ENCODE peak calls at places on chromosome 10, in seven cellular contexts. T is upper lobe of right lung; V is CD4-positive, CD25-positive, alpha-beta regulatory T cell; Y is left ventricle myocardium inferior; W is left lung; O is hepatocyte; X is IMR-90. K is an unnamed sample. For H3K36me3, the result is how much of the 10 kb centered on the place peaks cover.

GRCh38 chr10:11454958-11455566 is 156.4 kb downstream of the USP6NL start:
- DNase-seq in Y (no peak), W (no peak), X (no peak), V (no peak), O (no peak), T (no peak), K (no peak)

GRCh38 chr10:102611514-102612095 is 32.7 kb upstream of the TRIM8 start:
- DNase-seq in X (peak), W (no peak), Y (no peak), V (no peak), T (no peak), O (no peak), K (no peak)

GRCh38 chr10:117168135-117168674 is 29.1 kb upstream of the KCNK18 start:
- DNase-seq in Y (peak), X (peak), O (peak), V (peak), W (peak), T (peak), K (no peak)

GRCh38 chr10:114489521-114490310 is 85.4 kb upstream of the AFAP1L2 start:
- DNase-seq in O (no peak), T (no peak), V (no peak), Y (no peak), W (no peak), X (no peak), K (no peak)

GRCh38 chr10:23912884-23913401 is 296.0 kb upstream of the KIAA1217 start:
- DNase-seq in X (no peak), T (no peak), V (no peak), W (no peak), Y (no peak), O (no peak), K (no peak)

GRCh38 chr10:1153253-1153763 is 97.1 kb downstream of the WDR37 start:
- DNase-seq in V (no peak), T (no peak), O (no peak), X (no peak), Y (no peak), W (no peak), K (no peak)

GRCh38 chr10:13712799-13713581 is 126.2 kb downstream of the PRPF18 start:
- DNase-seq in V (no peak), X (peak), Y (peak), O (peak), T (peak), W (peak), K (peak)

GRCh38 chr10:59557052-59557451 is 152.6 kb downstream of the SLC16A9 start:
- DNase-seq in W (no peak), T (no peak), Y (no peak), O (no peak), X (no peak), V (no peak), K (no peak)

GRCh38 chr10:71333154-71333887 is 14.3 kb downstream of the SLC29A3 start:
- DNase-seq in O (no peak), W (peak), T (peak), X (no peak), V (no peak), Y (no peak), K (no peak)

GRCh38 chr10:15209827-15210509 is 41.5 kb upstream of the NMT2 start:
- DNase-seq in O (peak), W (peak), Y (peak), X (peak), T (peak), V (peak), K (peak)

GRCh38 chr10:628386-629045 is 61.0 kb downstream of the DIP2C start:
- DNase-seq in W (no peak), O (no peak), Y (no peak), T (peak), V (no peak), X (no peak), K (no peak)

GRCh38 chr10:104109908-104110662 is 11.9 kb upstream of the SFR1 start:
- DNase-seq in X (peak), Y (no peak), T (no peak), V (no peak), W (no peak), O (peak), K (no peak)

GRCh38 chr10:97969538-97969937 is 60.9 kb downstream of the CRTAC1 start:
- DNase-seq in W (no peak), V (no peak), O (no peak), X (no peak), T (no peak), Y (no peak), K (no peak)

GRCh38 chr10:47410862-47411261 is 26.8 kb upstream of the ZNF488 start:
- DNase-seq in X (no peak), O (no peak), W (no peak), Y (no peak), T (no peak), V (no peak), K (no peak)

GRCh38 chr10:65234261-65234660 is 1691.6 kb upstream of the LRRTM3 start:
- DNase-seq in V (no peak), T (no peak), O (no peak), Y (no peak), X (no peak), W (no peak), K (no peak)

GRCh38 chr10:72630144-72630543 is 4.3 kb upstream of the MICU1 start:
- DNase-seq in V (no peak), O (no peak), Y (no peak), X (no peak), T (no peak), W (no peak), K (no peak)

GRCh38 chr10:95308389-95309302 is 17.8 kb upstream of the PDLIM1 start:
- DNase-seq in O (peak), V (no peak), T (peak), W (peak), X (peak), Y (peak), K (no peak)

DNA sequence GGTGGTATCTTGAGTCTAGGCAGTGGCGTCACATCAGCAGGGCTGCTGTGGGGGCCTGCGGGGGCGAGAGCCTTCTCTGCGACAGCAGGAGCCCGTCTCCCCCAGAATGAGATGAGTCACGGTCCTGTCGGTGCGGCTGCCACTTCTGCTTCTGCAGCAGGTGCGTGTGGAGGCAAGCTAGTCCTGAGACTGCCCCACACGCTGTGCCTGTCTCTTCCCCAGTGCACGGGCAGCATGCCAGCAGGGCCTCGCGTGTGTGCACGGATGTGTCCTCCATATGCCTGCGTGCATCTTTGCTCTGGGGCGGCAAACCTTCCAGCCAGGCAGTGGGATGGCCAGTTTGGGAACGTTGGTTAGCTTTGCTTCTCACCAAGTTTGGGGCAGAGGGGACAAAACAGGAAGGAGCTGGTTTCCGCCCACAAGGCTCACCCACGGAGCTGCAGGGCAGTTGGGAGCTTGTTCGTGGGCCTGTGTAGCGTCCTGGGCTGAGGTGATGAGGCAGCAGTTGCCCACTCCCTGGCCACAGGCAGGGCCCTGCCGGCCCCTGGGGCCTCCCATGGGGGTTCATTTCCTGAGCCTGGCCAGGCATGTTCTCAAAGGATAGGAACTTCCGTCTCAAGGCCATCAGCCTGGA is 60.8 kb upstream of the PPIF start:
- DNase-seq in W (peak), V (peak), Y (peak), O (no peak), T (peak), X (peak), K (peak)
- H3K36me3 ChIP-seq in W (under half), V (under half), Y (under half), O (under half), T (under half), X (half or more), K (under half)

GRCh38 chr10:61984803-61985418 is 83.4 kb downstream of the ARID5B start:
- DNase-seq in O (no peak), V (no peak), Y (no peak), T (no peak), X (no peak), W (no peak), K (no peak)
- H3K27ac ChIP-seq in O (no peak), V (peak), Y (no peak), T (no peak), X (no peak), W (no peak), K (no peak)

GRCh38 chr10:28554952-28555351 is 22.0 kb downstream of the WAC start:
- DNase-seq in Y (no peak), X (no peak), T (no peak), V (no peak), W (no peak), O (no peak), K (no peak)

GRCh38 chr10:28553963-28554362 is 21.0 kb downstream of the WAC start:
- DNase-seq in V (no peak), X (no peak), W (no peak), T (no peak), Y (no peak), O (no peak), K (no peak)

GRCh38 chr10:28551086-28551485 is 18.2 kb downstream of the WAC start:
- DNase-seq in O (no peak), V (no peak), Y (no peak), X (no peak), T (no peak), W (no peak), K (no peak)

GRCh38 chr10:28555358-28555757 is 22.4 kb downstream of the WAC start:
- DNase-seq in W (no peak), T (no peak), O (no peak), Y (no peak), X (no peak), V (no peak), K (no peak)

DNA sequence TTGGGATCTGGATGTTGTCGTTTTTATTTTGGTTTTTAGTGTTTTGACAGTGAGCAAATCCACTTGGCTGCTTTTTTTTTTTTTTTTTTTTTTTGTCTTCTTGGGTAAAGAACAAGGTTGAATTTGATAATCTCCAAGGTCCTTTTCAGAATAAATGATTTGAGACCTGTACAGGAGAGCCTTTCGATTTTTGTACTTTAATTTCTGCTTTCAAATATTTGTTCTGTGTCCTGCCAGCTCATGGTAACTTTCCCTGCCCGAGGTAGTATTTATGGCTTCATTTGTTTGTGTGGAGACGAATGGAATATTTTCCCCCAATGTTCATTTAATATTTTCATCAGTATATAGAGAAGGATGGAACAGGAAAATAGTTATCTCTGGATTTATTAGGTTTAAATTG is 19.9 kb downstream of the WAC start:
- DNase-seq in V (no peak), O (no peak), W (no peak), Y (no peak), T (no peak), X (no peak), K (no peak)
- H3K36me3 ChIP-seq in V (half or more), O (under half), W (under half), Y (under half), T (under half), X (under half), K (under half)

GRCh38 chr10:91634898-91635297 is 2.0 kb upstream of the PPP1R3C start:
- DNase-seq in W (no peak), X (no peak), O (no peak), T (no peak), V (no peak), Y (no peak), K (no peak)

GRCh38 chr10:91632671-91633550 is at the start of gene PPP1R3C:
- DNase-seq in X (peak), O (peak), Y (peak), T (peak), W (peak), V (no peak), K (no peak)

GRCh38 chr10:91635401-91636400 is 2.8 kb upstream of the PPP1R3C start:
- DNase-seq in X (peak), T (no peak), O (peak), Y (no peak), W (no peak), V (peak), K (no peak)

GRCh38 chr10:91636892-91637291 is 4.0 kb upstream of the PPP1R3C start:
- DNase-seq in X (no peak), Y (no peak), O (no peak), W (no peak), T (no peak), V (no peak), K (no peak)

DNA sequence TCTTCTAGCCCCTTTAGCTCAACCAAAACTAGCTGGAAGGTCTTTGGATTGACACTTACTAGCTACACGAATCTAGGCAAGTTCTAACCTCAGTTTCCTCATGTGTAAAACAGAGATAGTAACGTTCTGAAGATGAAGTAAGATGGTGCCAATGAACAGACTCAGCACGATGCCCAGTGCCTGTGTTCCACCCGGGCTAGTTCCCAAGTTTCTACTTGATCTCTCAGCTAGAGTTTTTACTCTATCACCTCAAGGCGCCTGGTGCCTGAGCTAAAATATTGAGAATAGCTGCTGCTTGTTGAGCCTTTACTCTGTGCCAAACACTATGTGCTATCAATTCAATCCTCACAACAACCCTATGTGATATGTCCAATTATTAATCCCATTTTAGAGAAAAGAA is 1.4 kb upstream of the PPP1R3C start:
- DNase-seq in W (no peak), T (no peak), Y (no peak), O (no peak), X (no peak), V (no peak), K (no peak)
- H3K27ac ChIP-seq in W (no peak), T (no peak), Y (peak), O (no peak), X (no peak), V (no peak), K (peak)

GRCh38 chr10:132752378-132752777 is 33.6 kb downstream of the NKX6-2 start:
- DNase-seq in T (no peak), W (no peak), V (no peak), O (no peak), X (no peak), Y (no peak), K (no peak)
- H3K36me3 ChIP-seq in T (under half), W (under half), V (under half), O (under half), X (under half), Y (half or more), K (under half)

GRCh38 chr10:51832652-51833383 is 133.4 kb upstream of the CSTF2T start:
- DNase-seq in W (no peak), T (no peak), O (no peak), X (peak), V (no peak), Y (no peak), K (no peak)
- H3K27ac ChIP-seq in W (no peak), T (no peak), O (no peak), X (peak), V (no peak), Y (no peak), K (peak)

DNA sequence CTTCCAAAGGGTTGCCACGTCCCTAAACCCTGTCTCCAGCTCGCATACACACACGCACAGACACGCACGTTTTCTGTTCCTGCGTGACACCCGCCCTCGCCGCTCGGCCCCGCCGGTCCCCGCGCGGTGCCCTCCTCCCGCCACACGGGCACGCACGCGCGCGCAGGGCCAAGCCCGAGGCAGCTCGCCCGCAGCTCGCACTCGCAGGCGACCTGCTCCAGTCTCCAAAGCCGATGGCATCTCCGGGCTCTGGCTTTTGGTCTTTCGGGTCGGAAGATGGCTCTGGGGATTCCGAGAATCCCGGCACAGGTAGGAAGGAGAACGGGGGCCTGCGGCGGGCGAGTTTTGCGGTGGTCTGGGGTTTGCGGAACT is at the start of gene GAD2:
- DNase-seq in V (no peak), O (no peak), X (no peak), Y (no peak), W (no peak), T (no peak), K (no peak)
- H3K36me3 ChIP-seq in V (under half), O (under half), X (under half), Y (under half), W (under half), T (under half), K (under half)

GRCh38 chr10:33330543-33331019 is 3.9 kb downstream of the NRP1 start:
- DNase-seq in X (peak), V (peak), W (peak), O (peak), Y (peak), T (peak), K (no peak)
- H3K27ac ChIP-seq in X (peak), V (no peak), W (peak), O (no peak), Y (peak), T (peak), K (peak)